ENCODE peak calls at places on chromosomes 16 and 17, in four cellular contexts. W is adrenal gland, B is progenitor cell of endocrine pancreas, T is cardiac fibroblast. M is an unnamed sample.

GRCh38 chr17:30164531-30164930 is 47.9 kb downstream of the NSRP1 start:
- DNase-seq in W (no peak), T (no peak), B (no peak), M (no peak)

GRCh38 chr16:19136549-19137196 is 22.9 kb downstream of the ITPRIPL2 start:
- DNase-seq in B (no peak), T (peak; percentile 33), W (peak; percentile 42), M (no peak)

GRCh38 chr16:30948087-30948955 is 547 bp upstream of the ORAI3 start:
- DNase-seq in B (peak; percentile 91), T (peak; percentile 98), W (peak; percentile 98), M (peak; percentile 99)

GRCh38 chr17:39661044-39661406 is 4.1 kb upstream of the TCAP start:
- DNase-seq in B (no peak), T (no peak), W (no peak), M (no peak)

GRCh38 chr17:52209507-52209906 is 51.0 kb upstream of the CA10 start:
- DNase-seq in B (no peak), T (no peak), W (no peak), M (no peak)

GRCh38 chr16:30697264-30698138 is 1.5 kb upstream of the SRCAP start:
- DNase-seq in W (no peak), T (no peak), B (no peak), M (no peak)

GRCh38 chr17:49132699-49133364 is at the start of gene B4GALNT2:
- DNase-seq in W (peak; percentile 38), B (peak; percentile 22), T (no peak), M (no peak)

GRCh38 chr16:69194488-69194887 is 7.5 kb downstream of the SNTB2 start:
- DNase-seq in T (peak; percentile 29), B (no peak), W (no peak), M (no peak)

GRCh38 chr17:76370261-76370993 is 14.0 kb upstream of the SPHK1 start:
- DNase-seq in T (peak; percentile 99), B (no peak), W (peak; percentile 68), M (peak; percentile 97)

GRCh38 chr17:39169518-39169917 is 3.6 kb upstream of the ARL5C start:
- DNase-seq in T (no peak), B (no peak), W (no peak), M (no peak)

GRCh38 chr17:2853111-2853721 is 57.0 kb downstream of the RAP1GAP2 start:
- DNase-seq in T (peak; percentile 53), B (no peak), W (peak; percentile 37), M (peak; percentile 46)

GRCh38 chr17:78538033-78538776 is 39.0 kb downstream of the DNAH17 start:
- DNase-seq in W (no peak), T (peak; percentile 65), B (no peak), M (no peak)

GRCh38 chr17:56599093-56599492 is 5.6 kb downstream of the NOG start:
- DNase-seq in W (no peak), T (no peak), B (no peak), M (no peak)

GRCh38 chr17:81706757-81707624 is 3.8 kb downstream of the MRPL12 start:
- DNase-seq in B (no peak), T (no peak), W (no peak), M (no peak)

GRCh38 chr16:58459344-58460218 is 40.4 kb upstream of the NDRG4 start:
- DNase-seq in B (no peak), W (peak; percentile 91), T (peak; percentile 87), M (peak; percentile 63)

GRCh38 chr17:68291836-68292688 is 767 bp downstream of the ARSG start:
- DNase-seq in W (peak; percentile 70), B (peak; percentile 69), T (peak; percentile 76), M (peak; percentile 57)

GRCh38 chr16:50309527-50310307 is 43.4 kb downstream of the ADCY7 start:
- DNase-seq in B (no peak), T (no peak), W (peak; percentile 25), M (no peak)
- TF ChIP-seq CTCF in B (no peak), T (no peak), W (no peak), M (no peak)

DNA sequence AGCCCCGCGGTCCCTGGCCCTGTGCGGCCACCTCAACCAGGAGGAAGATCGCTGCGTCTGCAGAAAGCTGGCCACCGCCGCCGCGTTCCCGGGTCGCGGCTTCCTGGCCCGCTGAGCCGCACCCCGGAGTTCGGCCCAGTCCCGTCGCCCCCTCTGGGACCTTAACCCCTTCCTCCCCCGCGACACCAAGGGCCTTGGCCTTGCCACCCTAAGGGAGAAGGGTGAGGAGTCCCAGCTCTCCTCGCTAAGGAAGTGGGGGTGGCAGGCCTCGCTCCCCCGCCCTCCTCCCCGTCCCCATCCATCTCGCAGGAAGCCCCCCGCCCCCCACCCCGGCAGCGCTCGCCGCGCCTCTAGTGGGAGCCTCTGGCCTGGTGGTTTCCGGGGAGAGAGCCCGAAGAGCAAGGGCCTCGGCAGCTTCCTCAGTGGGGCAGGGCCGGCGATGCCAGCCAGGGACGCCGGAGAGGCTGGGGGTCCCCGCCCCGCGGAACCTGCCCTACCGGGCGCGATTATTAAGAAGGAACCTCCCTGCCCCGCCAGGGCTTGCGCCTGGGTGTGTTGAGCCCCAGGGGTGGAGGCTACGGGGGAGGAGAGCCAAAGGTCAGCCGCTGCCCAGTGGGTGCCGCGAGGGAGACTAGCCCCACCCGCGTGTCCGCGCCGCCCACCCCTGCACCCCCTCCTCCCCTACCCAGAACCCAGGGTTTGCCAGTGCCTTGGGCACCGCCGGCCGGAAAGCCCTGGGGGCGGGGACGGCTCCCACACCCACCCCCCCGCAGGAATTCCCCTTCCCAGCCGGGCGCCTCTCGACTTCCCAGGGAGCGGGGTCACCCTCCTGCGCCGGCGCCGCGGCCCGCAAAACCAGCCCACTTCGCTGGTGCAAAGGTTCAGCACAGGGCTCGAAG is 6.8 kb downstream of the CBX4 start:
- DNase-seq in B (no peak), W (peak; percentile 43), T (no peak), M (no peak)
- TF ChIP-seq CTCF in B (no peak), W (no peak), T (no peak), M (no peak)

DNA sequence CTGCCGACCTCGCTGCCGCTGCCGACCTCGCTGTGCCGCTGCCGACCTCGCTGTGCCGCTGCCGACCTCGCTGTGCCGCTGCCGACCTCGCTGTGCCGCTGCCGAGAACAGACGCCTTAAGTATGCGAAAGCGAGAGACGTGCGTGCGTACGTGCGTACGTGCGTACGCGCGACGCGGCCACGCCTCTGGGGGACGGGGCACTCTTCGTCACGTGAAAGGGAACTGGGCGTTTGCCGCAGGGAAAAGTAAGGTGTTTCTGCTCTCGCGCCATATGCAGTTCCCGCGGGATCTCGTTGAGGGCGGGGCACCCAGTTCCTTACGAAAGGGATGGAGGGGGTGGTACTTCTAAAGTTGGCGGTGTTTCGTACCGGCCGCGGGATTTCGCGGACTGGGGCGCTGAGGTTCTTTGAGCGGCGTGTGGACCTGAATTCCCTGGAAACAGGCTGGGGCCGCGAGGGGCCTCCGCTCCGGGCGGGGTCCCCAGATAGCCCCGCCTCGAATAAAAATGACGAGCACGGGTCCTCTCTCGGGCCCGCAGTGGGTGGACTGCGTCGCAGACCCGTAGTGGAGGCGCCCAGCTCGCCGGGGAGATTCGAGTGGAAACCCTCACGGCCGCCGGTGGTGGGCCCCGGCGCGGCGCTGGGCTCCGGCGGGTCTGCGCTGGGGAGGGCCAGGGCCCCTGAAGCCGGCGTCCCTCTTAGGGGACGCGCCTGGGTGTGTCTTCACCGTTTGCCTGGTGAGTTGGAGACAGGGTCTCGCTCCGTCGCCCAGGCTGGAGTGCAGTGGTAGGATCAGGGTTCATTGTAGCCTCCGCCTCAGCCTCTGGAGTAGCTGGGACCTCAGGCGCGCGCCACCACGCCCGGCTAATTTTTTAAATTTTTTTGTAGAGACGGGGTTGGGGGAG is at the start of gene EIF4A3:
- DNase-seq in B (peak; percentile 90), W (peak; percentile 99), T (peak; percentile 99), M (peak; percentile 98)
- TF ChIP-seq CTCF in B (no peak), W (peak; percentile 1), T (no peak), M (no peak)

GRCh38 chr17:19648475-19649406 is at the start of gene ALDH3A2:
- DNase-seq in T (peak; percentile 94), W (peak; percentile 97), B (peak; percentile 95), M (peak; percentile 88)
- TF ChIP-seq CTCF in T (peak; percentile 32), W (no peak), B (peak; percentile 23), M (peak; percentile 39)

DNA sequence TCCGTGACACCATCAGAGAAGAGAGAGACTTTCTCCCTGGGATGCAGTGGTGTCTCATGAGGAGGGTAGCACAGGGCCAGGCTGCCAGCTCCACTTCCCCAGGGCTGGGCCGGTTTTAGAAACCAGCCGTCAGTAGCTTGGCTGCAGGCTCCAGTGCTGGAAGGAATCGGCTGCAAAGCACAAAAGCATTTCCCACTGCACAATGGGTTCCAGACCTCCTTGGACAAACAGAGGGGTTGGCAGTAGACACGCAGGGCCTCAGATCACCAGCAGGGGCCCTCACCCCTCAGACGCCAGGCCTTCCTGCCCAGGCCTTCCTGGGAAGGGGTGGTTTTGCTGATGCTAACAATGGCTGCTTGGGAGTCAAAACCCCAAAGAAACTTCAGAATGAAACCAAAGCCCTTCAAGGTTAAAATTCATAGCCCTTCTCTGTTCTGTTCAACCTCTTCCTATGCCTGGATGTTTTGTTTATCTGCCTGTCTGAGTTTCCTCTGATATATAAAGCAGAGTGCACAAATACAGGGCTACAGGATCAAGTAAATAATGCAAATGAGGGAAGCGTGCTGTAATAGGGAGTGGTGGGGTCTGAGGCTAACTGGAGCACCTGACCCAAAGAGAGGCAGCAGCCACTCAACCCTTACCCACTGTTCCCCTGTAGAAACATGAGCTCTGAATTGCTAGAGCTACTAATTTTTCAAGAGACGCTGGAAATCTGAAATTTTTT is 26.2 kb downstream of the TEKT5 start:
- DNase-seq in W (peak; percentile 21), B (no peak), T (peak; percentile 5), M (no peak)
- TF ChIP-seq CTCF in W (peak; percentile 32), B (peak; percentile 53), T (peak; percentile 56), M (peak; percentile 66)

GRCh38 chr17:15090533-15090932 is 174.6 kb downstream of the PMP22 start:
- DNase-seq in W (no peak), T (no peak), B (no peak), M (no peak)

GRCh38 chr17:15087946-15088345 is 177.2 kb downstream of the PMP22 start:
- DNase-seq in T (no peak), W (no peak), B (no peak), M (no peak)

GRCh38 chr17:15092261-15092660 is 172.9 kb downstream of the PMP22 start:
- DNase-seq in T (no peak), W (no peak), B (no peak), M (no peak)

GRCh38 chr17:15092762-15093161 is 172.4 kb downstream of the PMP22 start:
- DNase-seq in T (peak; percentile 25), B (no peak), W (no peak), M (peak; percentile 29)

DNA sequence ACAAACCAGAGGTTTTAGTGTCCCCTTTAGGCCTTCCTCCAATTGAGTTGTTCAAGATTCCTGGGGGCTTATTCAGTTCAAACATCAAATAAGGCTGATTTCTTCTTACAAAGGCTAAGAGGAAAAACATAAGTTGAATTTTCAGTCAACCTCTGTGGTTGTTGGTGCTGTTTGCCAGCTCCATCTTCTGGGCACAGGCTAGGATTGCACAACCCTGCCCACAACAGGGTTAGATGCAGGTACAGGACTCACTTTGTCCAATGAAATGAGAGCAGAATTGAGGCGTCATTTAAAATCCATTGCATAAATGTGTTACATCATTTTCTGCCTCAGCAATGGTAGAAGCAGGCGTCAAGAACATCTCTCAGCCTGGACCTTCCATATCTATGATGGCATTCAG is 173.3 kb downstream of the PMP22 start:
- DNase-seq in W (no peak), T (no peak), B (no peak), M (no peak)
- TF ChIP-seq CTCF in W (no peak), T (no peak), B (peak; percentile 41), M (peak; percentile 36)

GRCh38 chr16:79299154-79299799 is 301.3 kb downstream of the MAF start:
- DNase-seq in B (no peak), W (no peak), T (no peak), M (no peak)
- TF ChIP-seq CTCF in B (no peak), W (no peak), T (no peak), M (no peak)

DNA sequence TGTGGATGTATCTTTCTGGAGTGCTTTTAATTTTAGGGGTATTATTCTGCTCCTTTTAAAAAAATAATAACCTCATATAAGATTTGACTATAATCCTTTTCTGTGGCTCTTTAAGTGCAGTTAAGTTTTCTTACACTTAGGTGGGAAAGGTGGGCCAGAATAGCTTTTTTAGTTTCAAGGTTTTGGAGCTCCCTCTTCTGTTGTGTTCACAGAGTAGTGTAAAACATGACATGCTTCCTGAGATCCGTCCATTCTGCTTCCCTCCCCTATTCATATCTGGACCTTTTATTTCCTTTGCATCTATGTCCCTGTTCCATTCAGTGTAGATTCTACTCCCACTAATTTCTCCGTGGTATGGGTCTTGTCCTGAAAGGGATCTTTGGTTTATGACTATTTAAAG is 12.8 kb downstream of the LRRC36 start:
- DNase-seq in T (peak; percentile 57), W (no peak), B (no peak), M (peak; percentile 9)
- TF ChIP-seq CTCF in T (peak; percentile 27), W (no peak), B (no peak), M (peak; percentile 57)